ENCODE peak calls at places on chromosomes 2 and 18, in six cellular contexts. C is cerebellar cortex, Q is substantia nigra, W is activated gamma-delta T cell treated with Interleukin-2 at 50 U/mL for 16 hours, L is SK-N-SH, N is neural crest cell. E is an unnamed sample.

GRCh38 chr2:9757430-9758287 is 85.6 kb upstream of the TAF1B start:
- DNase-seq in N (no peak), Q (no peak), L (no peak), W (no peak), C (peak; percentile 82), E (peak; percentile 74)

GRCh38 chr2:24917086-24917485 is 3.0 kb downstream of the ADCY3 start:
- DNase-seq in C (no peak), Q (no peak), L (no peak), W (no peak), N (no peak), E (no peak)

GRCh38 chr2:215920244-215921100 is 92.9 kb downstream of the MREG start:
- DNase-seq in N (peak; percentile 66), W (peak; percentile 30), Q (peak; percentile 14), L (peak; percentile 67), C (peak; percentile 62), E (peak; percentile 87)

GRCh38 chr18:24992491-24992890 is 359.5 kb downstream of the ZNF521 start:
- DNase-seq in W (no peak), Q (no peak), L (no peak), C (no peak), N (no peak), E (no peak)

GRCh38 chr2:151953467-151953866 is 125.2 kb upstream of the ARL5A start:
- DNase-seq in L (no peak), N (no peak), W (no peak), C (peak; percentile 34), Q (no peak), E (no peak)

GRCh38 chr18:64055019-64055418 is 85.1 kb downstream of the SERPINB8 start:
- DNase-seq in C (no peak), W (no peak), N (no peak), L (no peak), Q (no peak), E (no peak)

GRCh38 chr2:199055336-199055735 is 402.4 kb downstream of the SATB2 start:
- DNase-seq in W (no peak), L (no peak), Q (no peak), C (no peak), N (no peak), E (no peak)

GRCh38 chr2:129237966-129238725 is 741.3 kb upstream of the RAB6C start:
- DNase-seq in L (no peak), N (no peak), Q (no peak), W (no peak), C (no peak), E (no peak)

GRCh38 chr2:100965596-100965995 is 36.5 kb upstream of the RPL31 start:
- DNase-seq in N (no peak), W (no peak), L (no peak), Q (no peak), C (no peak), E (no peak)

GRCh38 chr2:121638333-121638732 is 10.9 kb downstream of the CLASP1 start:
- DNase-seq in W (no peak), Q (no peak), C (no peak), N (no peak), L (no peak), E (no peak)

GRCh38 chr2:240464514-240465241 is 29.2 kb downstream of the GPC1 start:
- DNase-seq in N (no peak), L (peak; percentile 8), Q (no peak), W (peak; percentile 2), C (no peak), E (no peak)

GRCh38 chr2:8534386-8534728 is 147.5 kb upstream of the ID2 start:
- DNase-seq in N (no peak), Q (no peak), L (no peak), W (no peak), C (no peak), E (no peak)